ENCODE peak calls at places on chromosomes 12 and 14, in five cellular contexts. Z is HCT116, N is neuronal stem cell, M is K562, F is neural progenitor cell. G is an unnamed sample.

GRCh38 chr14:20683896-20684661 is at the start of gene RNASE4:
- DNase-seq in Z (peak; percentile 78), N (peak; percentile 66), M (peak; percentile 61), F (peak; percentile 77), G (peak; percentile 80)

GRCh38 chr12:120225200-120225558 is 24.3 kb upstream of the RPLP0 start:
- DNase-seq in Z (no peak), N (no peak), M (no peak), F (peak; percentile 73), G (no peak)

GRCh38 chr14:36522972-36523685 is 3.1 kb upstream of the NKX2-1 start:
- DNase-seq in Z (no peak), N (no peak), M (no peak), F (peak; percentile 73), G (no peak)

GRCh38 chr12:50344775-50345174 is 51.6 kb downstream of the FAM186A start:
- DNase-seq in Z (no peak), N (no peak), M (no peak), F (no peak), G (no peak)

GRCh38 chr12:690466-690865 is 27.2 kb upstream of the NINJ2 start:
- DNase-seq in Z (no peak), N (no peak), M (no peak), F (peak; percentile 37), G (no peak)

GRCh38 chr12:15996948-15997347 is 85.8 kb downstream of the DERA start:
- DNase-seq in Z (no peak), N (no peak), M (no peak), F (no peak), G (no peak)

GRCh38 chr14:56170028-56170427 is 51.8 kb downstream of the PELI2 start:
- DNase-seq in Z (no peak), N (no peak), M (no peak), F (no peak), G (no peak)

GRCh38 chr12:85041395-85041794 is 5.2 kb downstream of the LRRIQ1 start:
- DNase-seq in Z (no peak), N (no peak), M (no peak), F (no peak), G (no peak)

GRCh38 chr12:92502417-92503028 is 200.3 kb upstream of the PLEKHG7 start:
- DNase-seq in Z (no peak), N (no peak), M (no peak), F (no peak), G (no peak)

GRCh38 chr12:56115329-56115728 is 1.1 kb upstream of the RPL41 start:
- DNase-seq in Z (no peak), N (no peak), M (no peak), F (peak; percentile 23), G (peak; percentile 59)

GRCh38 chr12:85441740-85442139 is 161.7 kb downstream of the ALX1 start:
- DNase-seq in Z (peak; percentile 16), N (no peak), M (no peak), F (peak; percentile 4), G (no peak)

GRCh38 chr14:101066826-101067508 is 163.4 kb upstream of the RTL1 start:
- DNase-seq in Z (no peak), N (no peak), M (no peak), F (no peak), G (peak; percentile 10)

GRCh38 chr14:95424533-95424932 is 91.9 kb downstream of the SYNE3 start:
- DNase-seq in Z (no peak), N (no peak), M (no peak), F (no peak), G (no peak)

GRCh38 chr12:3447318-3447717 is 43.7 kb upstream of the PRMT8 start:
- DNase-seq in Z (no peak), N (no peak), M (no peak), F (no peak), G (no peak)

GRCh38 chr12:11738450-11738849 is 89.0 kb downstream of the ETV6 start:
- DNase-seq in Z (no peak), N (no peak), M (no peak), F (no peak), G (no peak)

GRCh38 chr14:61953602-61954001 is 191.4 kb downstream of the SNAPC1 start:
- DNase-seq in Z (no peak), N (no peak), M (no peak), F (no peak), G (no peak)

GRCh38 chr14:21241218-21241819 is 27.9 kb downstream of the HNRNPC start:
- DNase-seq in Z (no peak), N (no peak), M (no peak), F (no peak), G (no peak)

GRCh38 chr12:22858849-22859569 is 234.0 kb downstream of the ETNK1 start:
- DNase-seq in Z (no peak), N (no peak), M (no peak), F (no peak), G (no peak)

GRCh38 chr12:39764944-39765560 is 145.4 kb upstream of the ABCD2 start:
- DNase-seq in Z (peak; percentile 23), N (peak; percentile 5), M (peak; percentile 30), F (peak; percentile 52), G (no peak)

GRCh38 chr12:87982208-87982607 is 47.0 kb downstream of the C12orf50 start:
- DNase-seq in Z (no peak), N (no peak), M (no peak), F (no peak), G (no peak)

GRCh38 chr12:43740511-43741100 is 18.0 kb downstream of the PUS7L start:
- DNase-seq in Z (no peak), N (no peak), M (no peak), F (no peak), G (no peak)

GRCh38 chr14:103522028-103522581 is 525 bp downstream of the CKB start:
- DNase-seq in Z (no peak), N (no peak), M (no peak), F (peak; percentile 66), G (no peak)

GRCh38 chr12:116392061-116392460 is 114.6 kb upstream of the MED13L start:
- DNase-seq in Z (no peak), N (no peak), M (no peak), F (no peak), G (no peak)

GRCh38 chr12:108475396-108475795 is 39.7 kb upstream of the FICD start:
- DNase-seq in Z (no peak), N (no peak), M (no peak), F (no peak), G (no peak)

GRCh38 chr12:108982621-108983219 is 38.1 kb downstream of the SVOP start:
- DNase-seq in Z (no peak), N (no peak), M (no peak), F (no peak), G (no peak)

GRCh38 chr12:111034911-111035577 is 114.7 kb upstream of the MYL2 start:
- DNase-seq in Z (no peak), N (peak; percentile 39), M (no peak), F (peak; percentile 13), G (peak; percentile 73)

GRCh38 chr12:111033281-111034147 is 113.1 kb upstream of the MYL2 start:
- DNase-seq in Z (no peak), N (peak; percentile 36), M (no peak), F (peak; percentile 72), G (peak; percentile 71)

GRCh38 chr12:111031956-111032919 is 111.9 kb upstream of the MYL2 start:
- DNase-seq in Z (no peak), N (no peak), M (no peak), F (no peak), G (no peak)

GRCh38 chr12:111035578-111036301 is 115.4 kb upstream of the MYL2 start:
- DNase-seq in Z (no peak), N (peak; percentile 48), M (no peak), F (peak; percentile 73), G (peak; percentile 55)

DNA sequence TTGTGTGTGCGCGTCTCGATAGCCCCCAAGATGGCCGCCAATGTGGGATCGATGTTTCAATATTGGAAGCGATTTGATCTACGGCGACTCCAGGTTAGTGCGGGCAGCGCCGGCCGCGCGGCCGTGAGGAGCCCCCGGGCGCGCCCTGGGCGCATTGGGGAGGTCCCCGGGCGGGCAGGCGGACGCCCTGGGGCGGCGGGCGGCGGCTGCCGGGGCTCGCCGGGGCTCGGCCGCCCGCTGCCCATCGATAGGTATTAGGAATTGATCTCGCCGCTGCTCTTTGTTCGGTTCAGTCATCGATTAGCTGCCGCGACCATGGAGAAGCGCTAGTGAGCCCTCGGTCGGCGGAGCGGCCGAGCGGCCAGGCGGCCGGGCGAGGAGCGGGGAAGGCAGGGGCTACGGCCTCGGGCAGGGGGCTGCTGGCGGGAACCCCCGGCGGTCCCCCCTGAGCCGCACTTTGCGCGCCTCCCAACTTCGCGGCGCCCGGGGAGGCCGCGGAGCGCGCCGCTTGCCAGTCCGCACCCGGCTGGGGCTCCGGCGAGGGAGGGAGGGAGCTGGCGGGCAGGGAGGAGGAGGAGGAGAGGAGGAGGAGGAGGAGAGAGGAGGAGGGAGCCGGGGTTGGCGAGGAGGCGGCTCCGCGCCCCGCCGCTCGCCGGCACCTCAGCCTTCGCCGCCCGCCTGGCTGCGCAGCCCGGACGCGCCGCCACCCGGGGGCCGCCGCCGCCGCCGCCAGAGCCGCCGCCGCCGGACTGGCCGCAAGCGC is 114.0 kb upstream of the MYL2 start:
- DNase-seq in Z (no peak), N (peak; percentile 42), M (no peak), F (peak; percentile 72), G (peak; percentile 77)
- H3K9ac ChIP-seq in Z (no peak within 1 kb of the TSS), N (peak within 1 kb of the TSS; percentile 54), M (no peak within 1 kb of the TSS), F (no peak within 1 kb of the TSS), G (peak within 1 kb of the TSS; percentile 43)

DNA sequence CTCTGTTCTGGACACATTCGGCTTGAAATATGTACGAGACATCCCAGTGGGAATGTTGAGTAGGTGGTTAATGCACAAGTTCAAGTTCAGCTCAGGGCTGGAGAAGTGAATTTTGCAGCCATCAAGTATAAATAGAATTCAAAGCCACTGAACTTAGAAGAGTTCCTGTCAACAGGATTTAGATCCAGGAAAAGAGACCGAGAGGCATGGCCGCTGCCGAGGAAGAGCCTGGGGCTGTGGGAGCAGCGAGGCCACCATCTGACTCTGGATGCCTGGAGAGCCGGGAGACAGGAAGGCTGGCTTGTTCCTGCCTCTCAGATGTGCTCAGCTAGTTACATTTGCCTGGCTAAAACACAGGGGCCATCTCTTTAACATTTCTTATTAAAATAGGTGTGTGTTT is 36.9 kb downstream of the SFSWAP start:
- DNase-seq in Z (no peak), N (no peak), M (no peak), F (no peak), G (no peak)
- H3K4me1 ChIP-seq in Z (no peaks in the 10 kb centered on the region), N (no peaks in the 10 kb centered on the region), M (no peaks in the 10 kb centered on the region), F (peaks cover 6% of the 10 kb centered on the region), G (peaks cover 7% of the 10 kb centered on the region)

GRCh38 chr12:71438670-71439361 is 782 bp upstream of the LGR5 start:
- DNase-seq in Z (no peak), N (no peak), M (no peak), F (peak; percentile 47), G (peak; percentile 38)
- H3K9ac ChIP-seq in Z (no peak overlapping the region), N (no peak overlapping the region), M (no peak overlapping the region), F (no peak overlapping the region), G (no peak overlapping the region)

GRCh38 chr14:35339761-35340406 is 47.7 kb downstream of the PSMA6 start:
- DNase-seq in Z (no peak), N (no peak), M (no peak), F (no peak), G (no peak)

GRCh38 chr14:35341454-35342159 is 49.4 kb downstream of the PSMA6 start:
- DNase-seq in Z (peak; percentile 45), N (no peak), M (no peak), F (peak; percentile 75), G (peak; percentile 85)

GRCh38 chr14:35342160-35343010 is 50.2 kb downstream of the PSMA6 start:
- DNase-seq in Z (no peak), N (no peak), M (no peak), F (no peak), G (no peak)

GRCh38 chr14:35338731-35339405 is 46.7 kb downstream of the PSMA6 start:
- DNase-seq in Z (no peak), N (no peak), M (no peak), F (no peak), G (no peak)

GRCh38 chr14:35340616-35341453 is 48.7 kb downstream of the PSMA6 start:
- DNase-seq in Z (no peak), N (no peak), M (no peak), F (no peak), G (no peak)
- H3K4me1 ChIP-seq in Z (peaks cover 42% of the 10 kb centered on the region), N (peaks cover 16% of the 10 kb centered on the region), M (peaks cover 23% of the 10 kb centered on the region), F (peaks cover 20% of the 10 kb centered on the region), G (no peaks in the 10 kb centered on the region)